ENCODE peak calls at places on chromosomes 6 and 20, in nine cellular contexts. X is H1; B is endodermal cell; T is A549; S is CD8-positive, alpha-beta memory T cell; L is neuronal stem cell; H is WERI-Rb-1; R is mesenchymal stem cell; A is esophagus squamous epithelium. Z is an unnamed sample.

GRCh38 chr20:58179432-58180099 is 48.9 kb downstream of the ANKRD60 start:
- DNase-seq in X (peak; percentile 92), B (peak; percentile 90), T (peak; percentile 48), S (peak; percentile 52), L (peak; percentile 70), H (peak; percentile 62), R (peak; percentile 20), A (no peak), Z (no peak)

GRCh38 chr6:43355862-43356590 is 13.4 kb downstream of the ZNF318 start:
- DNase-seq in X (no peak), B (peak; percentile 72), T (peak; percentile 20), S (no peak), L (no peak), H (no peak), R (no peak), A (no peak), Z (no peak)

GRCh38 chr20:35886537-35886936 is 67.8 kb downstream of the SCAND1 start:
- DNase-seq in X (no peak), B (no peak), T (no peak), S (no peak), L (no peak), H (peak; percentile 21), R (peak; percentile 73), A (no peak), Z (no peak)

GRCh38 chr20:44064501-44065400 is 122.2 kb downstream of the JPH2 start:
- DNase-seq in X (no peak), B (peak; percentile 28), T (no peak), S (no peak), L (no peak), H (no peak), R (no peak), A (no peak), Z (no peak)

GRCh38 chr20:46433051-46433450 is 26.6 kb upstream of the ELMO2 start:
- DNase-seq in X (no peak), B (no peak), T (no peak), S (no peak), L (no peak), H (no peak), R (no peak), A (no peak), Z (no peak)

GRCh38 chr6:112296122-112296521 is 41.8 kb upstream of the LAMA4 start:
- DNase-seq in X (peak; percentile 46), B (peak; percentile 84), T (peak; percentile 35), S (no peak), L (no peak), H (peak; percentile 24), R (peak; percentile 74), A (no peak), Z (no peak)

GRCh38 chr20:46377532-46377931 is 28.9 kb downstream of the ELMO2 start:
- DNase-seq in X (no peak), B (no peak), T (no peak), S (no peak), L (no peak), H (peak; percentile 69), R (no peak), A (no peak), Z (peak; percentile 55)

GRCh38 chr6:3195695-3196497 is 31.6 kb downstream of the TUBB2B start:
- DNase-seq in X (peak; percentile 66), B (peak; percentile 88), T (peak; percentile 61), S (no peak), L (no peak), H (peak; percentile 100), R (no peak), A (no peak), Z (no peak)

GRCh38 chr20:46715292-46715756 is 5.9 kb downstream of the SLC2A10 start:
- DNase-seq in X (no peak), B (peak; percentile 87), T (peak; percentile 81), S (no peak), L (no peak), H (peak; percentile 56), R (peak; percentile 92), A (no peak), Z (no peak)

GRCh38 chr20:1299522-1299921 is 29.4 kb downstream of the SDCBP2 start:
- DNase-seq in X (no peak), B (peak; percentile 85), T (peak; percentile 34), S (no peak), L (no peak), H (peak; percentile 64), R (no peak), A (no peak), Z (no peak)

GRCh38 chr20:34112600-34113061 is 588 bp upstream of the EIF2S2 start:
- DNase-seq in X (no peak), B (no peak), T (peak; percentile 44), S (no peak), L (no peak), H (peak; percentile 28), R (no peak), A (no peak), Z (no peak)

GRCh38 chr20:46309945-46310344 is 1.6 kb upstream of the CDH22 start:
- DNase-seq in X (no peak), B (no peak), T (no peak), S (no peak), L (no peak), H (no peak), R (no peak), A (no peak), Z (no peak)

GRCh38 chr6:168280899-168281245 is 38.7 kb downstream of the DACT2 start:
- DNase-seq in X (no peak), B (no peak), T (no peak), S (no peak), L (no peak), H (no peak), R (no peak), A (no peak), Z (no peak)

GRCh38 chr6:139977887-139978332 is 603.5 kb upstream of the CITED2 start:
- DNase-seq in X (no peak), B (peak; percentile 55), T (peak; percentile 62), S (no peak), L (no peak), H (no peak), R (peak; percentile 92), A (no peak), Z (peak; percentile 50)

GRCh38 chr6:156778615-156779205 is 1.5 kb downstream of the ARID1B start:
- DNase-seq in X (peak; percentile 64), B (peak; percentile 79), T (peak; percentile 42), S (peak; percentile 51), L (peak; percentile 41), H (peak; percentile 54), R (peak; percentile 46), A (no peak), Z (no peak)

GRCh38 chr6:106475280-106475679 is 114.8 kb downstream of the CRYBG1 start:
- DNase-seq in X (no peak), B (no peak), T (no peak), S (no peak), L (no peak), H (no peak), R (no peak), A (no peak), Z (no peak)

GRCh38 chr6:32895006-32895345 is 41.0 kb downstream of the PSMB9 start:
- DNase-seq in X (no peak), B (no peak), T (no peak), S (no peak), L (no peak), H (no peak), R (no peak), A (no peak), Z (no peak)
- H3K27ac ChIP-seq in X (no peak overlapping the region), B (no peak overlapping the region), T (peak overlapping the region; percentile 97), S (peak overlapping the region; percentile 73), L (peak overlapping the region; percentile 45), H (peak overlapping the region; percentile 96), R (peak overlapping the region; percentile 45), A (peak overlapping the region; percentile 90), Z (peak overlapping the region; percentile 66)

GRCh38 chr20:48364055-48364454 is 463.7 kb downstream of the PREX1 start:
- DNase-seq in X (no peak), B (no peak), T (no peak), S (no peak), L (no peak), H (no peak), R (no peak), A (no peak), Z (no peak)
- H3K27ac ChIP-seq in X (no peak overlapping the region), B (no peak overlapping the region), T (no peak overlapping the region), S (no peak overlapping the region), L (no peak overlapping the region), H (no peak overlapping the region), R (no peak overlapping the region), A (no peak overlapping the region), Z (no peak overlapping the region)

GRCh38 chr20:16747291-16747811 is 807 bp upstream of the OTOR start:
- DNase-seq in X (no peak), B (no peak), T (peak; percentile 22), S (no peak), L (no peak), H (no peak), R (no peak), A (no peak), Z (no peak)
- H3K27ac ChIP-seq in X (no peak overlapping the region), B (no peak overlapping the region), T (no peak overlapping the region), S (no peak overlapping the region), L (no peak overlapping the region), H (no peak overlapping the region), R (no peak overlapping the region), A (no peak overlapping the region), Z (no peak overlapping the region)

GRCh38 chr6:16450821-16451220 is 212.4 kb downstream of the GMPR start:
- DNase-seq in X (no peak), B (no peak), T (no peak), S (no peak), L (no peak), H (no peak), R (no peak), A (no peak), Z (no peak)
- H3K27ac ChIP-seq in X (no peak overlapping the region), B (no peak overlapping the region), T (no peak overlapping the region), S (no peak overlapping the region), L (no peak overlapping the region), H (no peak overlapping the region), R (peak overlapping the region; percentile 10), A (no peak overlapping the region), Z (no peak overlapping the region)

GRCh38 chr6:72953901-72954494 is 271.3 kb downstream of the KHDC1L start:
- DNase-seq in X (no peak), B (no peak), T (no peak), S (no peak), L (no peak), H (no peak), R (peak; percentile 15), A (no peak), Z (no peak)
- H3K27ac ChIP-seq in X (no peak overlapping the region), B (no peak overlapping the region), T (peak overlapping the region; percentile 82), S (no peak overlapping the region), L (no peak overlapping the region), H (no peak overlapping the region), R (no peak overlapping the region), A (no peak overlapping the region), Z (peak overlapping the region; percentile 86)